ENCODE peak calls at places on chromosomes 2 and 18, in six cellular contexts. H is tibial nerve, D is heart left ventricle, M is Peyer's patch, S is HepG2, F is A549. Y is an unnamed sample.

GRCh38 chr2:58925676-58926081 is 684.6 kb upstream of the FANCL start:
- DNase-seq in H (peak; percentile 7), D (no peak), M (no peak), S (no peak), F (no peak), Y (no peak)

GRCh38 chr2:112109278-112109677 is 28.9 kb upstream of the FBLN7 start:
- DNase-seq in H (no peak), D (no peak), M (no peak), S (no peak), F (no peak), Y (no peak)

GRCh38 chr2:122634261-122634660 is 878.8 kb downstream of the TSN start:
- DNase-seq in H (no peak), D (no peak), M (no peak), S (no peak), F (peak; percentile 26), Y (no peak)

GRCh38 chr2:152359573-152360363 is 24.8 kb downstream of the FMNL2 start:
- DNase-seq in H (no peak), D (no peak), M (no peak), S (peak; percentile 90), F (peak; percentile 65), Y (no peak)

GRCh38 chr18:34261865-34262780 is 37.4 kb upstream of the NOL4 start:
- DNase-seq in H (no peak), D (no peak), M (no peak), S (no peak), F (no peak), Y (no peak)

GRCh38 chr2:119691651-119692245 is 12.7 kb downstream of the TMEM177 start:
- DNase-seq in H (no peak), D (no peak), M (no peak), S (peak; percentile 25), F (no peak), Y (peak; percentile 48)

GRCh38 chr2:60469918-60470317 is 83.5 kb downstream of the BCL11A start:
- DNase-seq in H (no peak), D (no peak), M (no peak), S (no peak), F (no peak), Y (no peak)

GRCh38 chr2:82013641-82014040 is 1709.1 kb upstream of the LRRTM1 start:
- DNase-seq in H (no peak), D (no peak), M (no peak), S (no peak), F (no peak), Y (no peak)

GRCh38 chr2:97748397-97748796 is 35.0 kb downstream of the ZAP70 start:
- DNase-seq in H (no peak), D (peak; percentile 49), M (peak; percentile 65), S (peak; percentile 67), F (peak; percentile 51), Y (no peak)

GRCh38 chr2:33322099-33322498 is 154.3 kb upstream of the RASGRP3 start:
- DNase-seq in H (peak; percentile 18), D (peak; percentile 38), M (no peak), S (no peak), F (no peak), Y (no peak)

GRCh38 chr2:147520817-147521216 is 324.0 kb upstream of the ACVR2A start:
- DNase-seq in H (no peak), D (no peak), M (no peak), S (no peak), F (no peak), Y (no peak)

GRCh38 chr2:29079887-29080286 is 5.6 kb upstream of the PCARE start:
- DNase-seq in H (no peak), D (no peak), M (no peak), S (no peak), F (no peak), Y (no peak)

GRCh38 chr18:26133652-26134051 is at the start of gene PSMA8:
- DNase-seq in H (no peak), D (peak; percentile 12), M (peak; percentile 43), S (no peak), F (no peak), Y (no peak)

GRCh38 chr2:48209214-48209885 is 303.1 kb upstream of the FBXO11 start:
- DNase-seq in H (peak; percentile 58), D (no peak), M (no peak), S (no peak), F (no peak), Y (no peak)

GRCh38 chr2:201854221-201854801 is 48.0 kb downstream of the CDK15 start:
- DNase-seq in H (no peak), D (no peak), M (no peak), S (no peak), F (no peak), Y (no peak)

GRCh38 chr2:108363900-108364225 is 13.9 kb upstream of the SULT1C4 start:
- DNase-seq in H (no peak), D (no peak), M (no peak), S (no peak), F (no peak), Y (no peak)

GRCh38 chr18:48328473-48329205 is 80.5 kb downstream of the ZBTB7C start:
- DNase-seq in H (no peak), D (no peak), M (no peak), S (no peak), F (peak; percentile 11), Y (no peak)

GRCh38 chr2:161306919-161307318 is 1.3 kb upstream of the PSMD14 start:
- DNase-seq in H (no peak), D (no peak), M (no peak), S (no peak), F (no peak), Y (no peak)

GRCh38 chr2:100321181-100321880 is 970 bp downstream of the LONRF2 start:
- DNase-seq in H (no peak), D (peak; percentile 15), M (no peak), S (no peak), F (peak; percentile 77), Y (no peak)

GRCh38 chr2:170180031-170180566 is 2.2 kb downstream of the MYO3B start:
- DNase-seq in H (no peak), D (no peak), M (no peak), S (no peak), F (no peak), Y (no peak)

GRCh38 chr18:72692086-72692485 is 147.9 kb upstream of the CBLN2 start:
- DNase-seq in H (no peak), D (no peak), M (no peak), S (no peak), F (no peak), Y (no peak)

GRCh38 chr2:221068123-221068522 is 504.0 kb downstream of the EPHA4 start:
- DNase-seq in H (no peak), D (no peak), M (no peak), S (no peak), F (no peak), Y (no peak)

GRCh38 chr2:117771969-117772630 is 42.4 kb upstream of the DDX18 start:
- DNase-seq in H (no peak), D (no peak), M (no peak), S (peak; percentile 31), F (peak; percentile 38), Y (no peak)

GRCh38 chr2:113198790-113199612 is 25.2 kb downstream of the PSD4 start:
- DNase-seq in H (peak; percentile 64), D (peak; percentile 78), M (peak; percentile 65), S (peak; percentile 73), F (peak; percentile 90), Y (peak; percentile 80)

GRCh38 chr2:143758629-143759330 is 629.6 kb downstream of the ARHGAP15 start:
- DNase-seq in H (no peak), D (no peak), M (no peak), S (no peak), F (no peak), Y (no peak)
- H3K4me1 ChIP-seq in H (no peaks in the 10 kb centered on the region), D (no peaks in the 10 kb centered on the region), M (no peaks in the 10 kb centered on the region), S (no peaks in the 10 kb centered on the region), F (no peaks in the 10 kb centered on the region), Y (no peaks in the 10 kb centered on the region)

GRCh38 chr2:150482111-150482510 is 5.4 kb downstream of the RND3 start:
- DNase-seq in H (no peak), D (no peak), M (no peak), S (no peak), F (no peak), Y (no peak)
- TF ChIP-seq POLR2A in H (no peak), D (no peak), M (no peak), S (no peak), F (no peak), Y (no peak)

GRCh38 chr2:46554381-46554780 is 75.0 kb downstream of the TMEM247 start:
- DNase-seq in H (peak; percentile 66), D (peak; percentile 68), M (no peak), S (no peak), F (no peak), Y (peak; percentile 80)

GRCh38 chr2:46555646-46556205 is 76.4 kb downstream of the TMEM247 start:
- DNase-seq in H (no peak), D (no peak), M (no peak), S (no peak), F (no peak), Y (no peak)

GRCh38 chr2:46552528-46552927 is 73.2 kb downstream of the TMEM247 start:
- DNase-seq in H (no peak), D (no peak), M (no peak), S (no peak), F (no peak), Y (no peak)

GRCh38 chr2:46557788-46558187 is 78.4 kb downstream of the TMEM247 start:
- DNase-seq in H (no peak), D (no peak), M (no peak), S (no peak), F (no peak), Y (no peak)

DNA sequence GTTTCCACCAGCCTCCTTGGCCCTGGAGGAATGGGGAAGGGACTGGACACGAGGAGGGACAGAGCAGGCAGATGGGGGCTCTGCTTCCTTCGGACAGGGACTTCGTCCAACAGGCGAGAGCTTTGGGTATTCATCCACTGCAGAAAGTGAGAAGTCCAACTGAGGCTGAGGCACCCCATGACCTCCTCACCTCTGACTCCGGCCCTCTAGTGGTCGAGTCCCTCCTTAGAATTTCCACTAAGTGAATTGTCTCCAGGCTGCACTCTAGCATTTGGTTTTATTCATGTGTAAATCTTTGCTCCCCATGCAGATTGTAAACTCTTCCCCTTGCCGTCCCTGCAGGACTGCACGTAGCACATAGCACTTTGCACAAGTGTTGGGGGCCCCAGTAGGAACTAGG is 75.6 kb downstream of the TMEM247 start:
- DNase-seq in H (no peak), D (no peak), M (no peak), S (no peak), F (no peak), Y (no peak)
- TF ChIP-seq CTCF in H (peak; percentile 8), D (peak; percentile 36), M (peak; percentile 29), S (peak; percentile 52), F (peak; percentile 61), Y (no peak)

DNA sequence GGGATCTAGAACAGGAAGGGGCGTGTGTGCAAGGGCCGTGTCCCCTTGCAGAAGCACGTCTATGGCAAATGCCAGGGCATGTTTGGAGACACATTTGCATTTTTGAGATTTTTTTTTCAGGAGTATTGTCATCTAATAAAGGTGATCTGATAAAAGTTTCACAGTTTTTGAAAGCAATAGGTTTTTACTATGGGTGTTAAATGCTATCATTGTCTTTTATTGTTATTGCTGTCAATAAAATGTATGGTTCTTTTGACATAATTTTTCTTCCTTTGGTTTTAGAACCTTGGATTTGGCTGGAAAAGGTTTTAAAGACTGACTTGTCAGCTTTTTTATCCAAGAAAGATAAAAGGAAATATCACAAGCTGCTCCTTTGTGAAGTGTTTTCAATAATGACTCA is 52.2 kb downstream of the MTCL1 start:
- DNase-seq in H (no peak), D (no peak), M (no peak), S (no peak), F (no peak), Y (no peak)
- H3K4me1 ChIP-seq in H (no peaks in the 10 kb centered on the region), D (no peaks in the 10 kb centered on the region), M (peaks cover 3% of the 10 kb centered on the region), S (no peaks in the 10 kb centered on the region), F (peaks cover 24% of the 10 kb centered on the region), Y (peaks cover 47% of the 10 kb centered on the region)